ENCODE peak calls at places on chromosomes 1 and 21, in five cellular contexts. R is stimulated activated CD8-positive, alpha-beta memory T cell treated with anti-CD3 and anti-CD28 coated beads, Interleukin-4, amount 100 ng/mL, for 4 hours; I is myocyte; X is activated CD4-positive, alpha-beta T cell treated with anti-CD3 and anti-CD28 coated beads, Interleukin-2, amount 10 ng/mL, durations not matched to agents 7 days and 5 days; W is H54. C is an unnamed sample.

GRCh38 chr1:171652234-171652822 is at the start of gene MYOC:
- DNase-seq in I (no peak), R (no peak), X (no peak), W (no peak), C (no peak)

GRCh38 chr21:44797775-44798174 is 3.8 kb downstream of the UBE2G2 start:
- DNase-seq in X (no peak), R (no peak), I (no peak), W (no peak), C (no peak)

GRCh38 chr1:91501527-91501859 is 842 bp downstream of the CDC7 start:
- DNase-seq in X (peak), I (no peak), W (peak), R (no peak), C (peak)

GRCh38 chr1:22798083-22798482 is 87.4 kb downstream of the EPHB2 start:
- DNase-seq in W (no peak), I (no peak), X (no peak), R (no peak), C (peak)

GRCh38 chr1:34529935-34530859 is 224.7 kb upstream of the GJB5 start:
- DNase-seq in X (no peak), I (no peak), R (no peak), W (no peak), C (no peak)

GRCh38 chr1:198701766-198702539 is 63.1 kb downstream of the PTPRC start:
- DNase-seq in I (no peak), X (no peak), R (no peak), W (no peak), C (peak)

GRCh38 chr1:201937624-201938212 is 8.6 kb downstream of the LMOD1 start:
- DNase-seq in I (peak), R (no peak), W (no peak), X (no peak), C (no peak)

GRCh38 chr1:30129001-30129408 is 594.4 kb downstream of the MATN1 start:
- DNase-seq in X (no peak), I (no peak), W (no peak), R (no peak), C (no peak)

GRCh38 chr1:96498744-96499143 is 222.8 kb upstream of the PTBP2 start:
- DNase-seq in W (no peak), R (no peak), I (no peak), X (no peak), C (no peak)

GRCh38 chr1:160366731-160367515 is at the start of gene NHLH1:
- DNase-seq in I (no peak), X (no peak), R (no peak), W (no peak), C (peak)